ENCODE peak calls at places on chromosomes 11 and 22, in four cellular contexts. One of them, this sample, is unnamed.
A peak's percentile ranks its signal among the peaks of the same experiment; 100 is the strongest.

GRCh38 chr11:27456140-27456801 is 16.3 kb downstream of the LGR4 start:
- DNase-seq in neuronal stem cell: no peak
- DNase-seq in H1: no peak
- DNase-seq in IMR-90: peak; percentile 50
- DNase-seq in this sample: no peak

GRCh38 chr22:37182101-37182948 is 5.7 kb downstream of the C1QTNF6 start:
- DNase-seq in IMR-90: no peak
- DNase-seq in neuronal stem cell: no peak
- DNase-seq in H1: no peak
- DNase-seq in this sample: no peak

GRCh38 chr22:20804650-20805049 is 30.7 kb downstream of the SERPIND1 start:
- DNase-seq in IMR-90: no peak
- DNase-seq in H1: no peak
- DNase-seq in neuronal stem cell: no peak
- DNase-seq in this sample: no peak

GRCh38 chr11:17684550-17684949 is 34.8 kb upstream of the MYOD1 start:
- DNase-seq in IMR-90: no peak
- DNase-seq in neuronal stem cell: no peak
- DNase-seq in H1: no peak
- DNase-seq in this sample: no peak

GRCh38 chr22:42780070-42780540 is 59.4 kb upstream of the A4GALT start:
- DNase-seq in neuronal stem cell: peak; percentile 89
- DNase-seq in IMR-90: peak; percentile 95
- DNase-seq in H1: peak; percentile 39
- DNase-seq in this sample: peak; percentile 94

GRCh38 chr11:67530282-67530592 is 7.0 kb upstream of the CABP2 start:
- DNase-seq in H1: no peak
- DNase-seq in IMR-90: no peak
- DNase-seq in neuronal stem cell: no peak
- DNase-seq in this sample: no peak

GRCh38 chr11:134139873-134140331 is 71.0 kb downstream of the JAM3 start:
- DNase-seq in neuronal stem cell: peak; percentile 38
- DNase-seq in IMR-90: peak; percentile 83
- DNase-seq in H1: peak; percentile 41
- DNase-seq in this sample: peak; percentile 81

GRCh38 chr11:38791346-38791961 is 2193.4 kb upstream of the RAG2 start:
- DNase-seq in H1: peak; percentile 5
- DNase-seq in neuronal stem cell: peak; percentile 56
- DNase-seq in IMR-90: peak; percentile 58
- DNase-seq in this sample: peak; percentile 68

GRCh38 chr11:32069361-32070058 is 21.4 kb upstream of the RCN1 start:
- DNase-seq in neuronal stem cell: no peak
- DNase-seq in H1: no peak
- DNase-seq in IMR-90: no peak
- DNase-seq in this sample: no peak

GRCh38 chr11:117126223-117126965 is 17.7 kb upstream of the PAFAH1B2 start:
- DNase-seq in neuronal stem cell: no peak
- DNase-seq in H1: no peak
- DNase-seq in IMR-90: no peak
- DNase-seq in this sample: no peak

GRCh38 chr11:19931141-19931767 is 218.6 kb downstream of the NAV2 start:
- DNase-seq in neuronal stem cell: no peak
- DNase-seq in H1: no peak
- DNase-seq in IMR-90: no peak
- DNase-seq in this sample: peak; percentile 86

GRCh38 chr22:38840129-38840528 is 3.7 kb downstream of the NPTXR start:
- DNase-seq in IMR-90: no peak
- DNase-seq in H1: no peak
- DNase-seq in neuronal stem cell: no peak
- DNase-seq in this sample: no peak

GRCh38 chr11:118234833-118235232 is 10.0 kb upstream of the JAML start:
- DNase-seq in neuronal stem cell: no peak
- DNase-seq in H1: no peak
- DNase-seq in IMR-90: no peak
- DNase-seq in this sample: no peak

GRCh38 chr11:93720522-93720921 is 20.8 kb downstream of the TAF1D start:
- DNase-seq in neuronal stem cell: no peak
- DNase-seq in H1: no peak
- DNase-seq in IMR-90: no peak
- DNase-seq in this sample: no peak

GRCh38 chr11:124039557-124039956 is 1.6 kb downstream of the OR10G7 start:
- DNase-seq in H1: no peak
- DNase-seq in IMR-90: no peak
- DNase-seq in neuronal stem cell: no peak
- DNase-seq in this sample: no peak
- H2BK15ac ChIP-seq in H1: no peak overlapping the region
- H2BK15ac ChIP-seq in IMR-90: no peak overlapping the region
- H2BK15ac ChIP-seq in neuronal stem cell: no peak overlapping the region
- H2BK15ac ChIP-seq in this sample: no peak overlapping the region

GRCh38 chr11:10930961-10931760 is 73.3 kb upstream of the ZBED5 start:
- DNase-seq in neuronal stem cell: peak; percentile 67
- DNase-seq in IMR-90: peak; percentile 76
- DNase-seq in H1: no peak
- DNase-seq in this sample: peak; percentile 86

GRCh38 chr11:10930224-10930960 is 72.5 kb upstream of the ZBED5 start:
- DNase-seq in H1: no peak
- DNase-seq in IMR-90: peak; percentile 33
- DNase-seq in neuronal stem cell: no peak
- DNase-seq in this sample: peak; percentile 67

GRCh38 chr11:10933455-10934292 is 75.8 kb upstream of the ZBED5 start:
- DNase-seq in IMR-90: peak; percentile 92
- DNase-seq in neuronal stem cell: peak; percentile 88
- DNase-seq in H1: peak; percentile 65
- DNase-seq in this sample: peak; percentile 95

GRCh38 chr11:10932976-10933375 is 75.1 kb upstream of the ZBED5 start:
- DNase-seq in H1: no peak
- DNase-seq in neuronal stem cell: no peak
- DNase-seq in IMR-90: no peak
- DNase-seq in this sample: no peak

GRCh38 chr11:10931761-10932700 is 74.2 kb upstream of the ZBED5 start:
- DNase-seq in IMR-90: no peak
- DNase-seq in H1: no peak
- DNase-seq in neuronal stem cell: peak; percentile 43
- DNase-seq in this sample: no peak
- H4K8ac ChIP-seq in IMR-90: peak overlapping the region; percentile 89
- H4K8ac ChIP-seq in H1: peak overlapping the region; percentile 11
- H4K8ac ChIP-seq in neuronal stem cell: no peak overlapping the region
- H4K8ac ChIP-seq in this sample: peak overlapping the region; percentile 97

GRCh38 chr11:65497141-65498041 is 1.5 kb upstream of the MALAT1 start:
- DNase-seq in IMR-90: peak; percentile 97
- DNase-seq in neuronal stem cell: peak; percentile 99
- DNase-seq in H1: peak; percentile 97
- DNase-seq in this sample: peak; percentile 99

GRCh38 chr11:65499713-65500261 is 942 bp downstream of the MALAT1 start:
- DNase-seq in neuronal stem cell: no peak
- DNase-seq in H1: no peak
- DNase-seq in IMR-90: no peak
- DNase-seq in this sample: no peak

GRCh38 chr11:65498042-65498726 is 661 bp upstream of the MALAT1 start:
- DNase-seq in neuronal stem cell: no peak
- DNase-seq in IMR-90: peak; percentile 68
- DNase-seq in H1: no peak
- DNase-seq in this sample: peak; percentile 82

GRCh38 chr11:65498977-65499712 is at the start of gene MALAT1:
- DNase-seq in IMR-90: peak; percentile 94
- DNase-seq in neuronal stem cell: peak; percentile 95
- DNase-seq in H1: no peak
- DNase-seq in this sample: peak; percentile 97

GRCh38 chr11:65498727-65498976 is 193 bp upstream of the MALAT1 start:
- DNase-seq in neuronal stem cell: no peak
- DNase-seq in IMR-90: no peak
- DNase-seq in H1: no peak
- DNase-seq in this sample: no peak
- H2BK15ac ChIP-seq in neuronal stem cell: no peak overlapping the region
- H2BK15ac ChIP-seq in IMR-90: peak overlapping the region; percentile 71
- H2BK15ac ChIP-seq in H1: no peak overlapping the region
- H2BK15ac ChIP-seq in this sample: no peak overlapping the region

GRCh38 chr11:46242462-46242960 is 35.0 kb upstream of the CREB3L1 start:
- DNase-seq in IMR-90: no peak
- DNase-seq in H1: no peak
- DNase-seq in neuronal stem cell: no peak
- DNase-seq in this sample: no peak
- H4K8ac ChIP-seq in IMR-90: peak overlapping the region; percentile 100
- H4K8ac ChIP-seq in H1: peak overlapping the region; percentile 89
- H4K8ac ChIP-seq in neuronal stem cell: no peak overlapping the region
- H4K8ac ChIP-seq in this sample: peak overlapping the region; percentile 71

DNA sequence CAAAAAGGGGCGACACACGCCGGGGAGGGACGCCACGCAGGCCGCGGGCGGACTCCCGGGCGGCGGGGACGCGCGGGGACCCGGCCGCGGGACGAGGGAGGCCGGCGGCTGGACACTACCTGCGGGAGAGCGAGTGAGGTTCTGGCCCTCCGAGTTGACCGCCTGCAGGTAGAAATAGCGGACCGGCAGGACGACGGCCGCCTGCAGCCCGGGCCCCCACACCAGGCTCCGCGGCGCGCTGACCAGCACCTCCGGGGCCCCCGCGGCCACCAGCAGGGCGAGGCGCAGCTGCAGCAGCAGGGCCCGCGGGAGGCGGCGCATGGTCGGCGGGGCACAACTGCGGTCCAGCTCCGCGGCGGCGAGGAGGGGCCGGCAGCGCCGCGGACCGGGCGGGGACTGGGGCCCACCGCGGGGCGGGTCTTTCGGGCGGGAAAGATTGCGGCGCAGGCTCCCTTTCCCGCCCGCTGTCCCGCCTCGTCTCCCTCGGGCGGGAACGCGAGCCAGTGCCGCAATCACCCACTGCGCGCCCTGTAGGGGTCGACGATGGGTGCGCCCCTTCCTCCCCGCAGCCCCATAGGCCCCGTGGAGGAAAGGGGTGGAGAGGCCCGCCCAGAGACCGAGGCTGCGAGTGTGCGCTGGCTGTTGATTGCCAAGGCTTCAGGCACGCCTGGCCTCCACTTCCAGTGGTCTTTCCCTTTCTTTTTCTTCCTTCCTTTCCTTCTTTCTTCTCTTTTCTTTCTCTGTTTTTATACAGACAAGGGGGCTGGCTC is at the start of gene POGLUT3:
- DNase-seq in H1: peak; percentile 19
- DNase-seq in IMR-90: peak; percentile 49
- DNase-seq in neuronal stem cell: peak; percentile 55
- DNase-seq in this sample: peak; percentile 67
- H2BK15ac ChIP-seq in H1: no peak within 1 kb of the TSS
- H2BK15ac ChIP-seq in IMR-90: peak within 1 kb of the TSS; percentile 62
- H2BK15ac ChIP-seq in neuronal stem cell: peak within 1 kb of the TSS; percentile 88
- H2BK15ac ChIP-seq in this sample: peak within 1 kb of the TSS; percentile 80

DNA sequence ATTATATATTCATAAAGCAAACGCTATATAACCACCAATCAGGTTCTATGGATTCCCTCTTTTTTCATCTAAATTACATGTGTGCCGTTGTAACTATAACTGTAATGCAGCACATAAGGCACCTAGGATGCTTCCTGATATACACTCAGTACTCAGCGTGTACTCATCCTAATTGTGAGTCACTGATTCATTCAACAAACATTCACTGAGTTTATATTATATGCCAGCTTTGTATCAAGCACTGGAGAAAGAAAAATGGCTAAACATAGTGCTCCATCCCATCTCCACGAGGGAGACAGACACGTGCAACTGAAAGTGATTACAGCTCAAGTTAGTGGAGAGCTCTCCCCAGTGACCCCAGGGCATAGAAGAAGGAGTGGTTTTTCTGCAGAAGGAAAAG is 49.9 kb upstream of the SYN3 start:
- DNase-seq in H1: no peak
- DNase-seq in neuronal stem cell: no peak
- DNase-seq in IMR-90: no peak
- DNase-seq in this sample: no peak
- H4K8ac ChIP-seq in H1: no peak overlapping the region
- H4K8ac ChIP-seq in neuronal stem cell: no peak overlapping the region
- H4K8ac ChIP-seq in IMR-90: no peak overlapping the region
- H4K8ac ChIP-seq in this sample: no peak overlapping the region

GRCh38 chr22:17214416-17215043 is 4.7 kb downstream of the ADA2 start:
- DNase-seq in IMR-90: no peak
- DNase-seq in neuronal stem cell: no peak
- DNase-seq in H1: no peak
- DNase-seq in this sample: no peak
- H2BK15ac ChIP-seq in IMR-90: no peak overlapping the region
- H2BK15ac ChIP-seq in neuronal stem cell: peak overlapping the region; percentile 4
- H2BK15ac ChIP-seq in H1: no peak overlapping the region
- H2BK15ac ChIP-seq in this sample: no peak overlapping the region

GRCh38 chr11:63768232-63769043 is at the start of gene ZFTA:
- DNase-seq in neuronal stem cell: peak; percentile 72
- DNase-seq in H1: no peak
- DNase-seq in IMR-90: peak; percentile 37
- DNase-seq in this sample: peak; percentile 63
- H4K8ac ChIP-seq in neuronal stem cell: no peak within 1 kb of the TSS
- H4K8ac ChIP-seq in H1: peak within 1 kb of the TSS; percentile 66
- H4K8ac ChIP-seq in IMR-90: peak within 1 kb of the TSS; percentile 68
- H4K8ac ChIP-seq in this sample: peak within 1 kb of the TSS; percentile 85

GRCh38 chr11:87493516-87493915 is 455.8 kb downstream of the TMEM135 start:
- DNase-seq in H1: peak; percentile 34
- DNase-seq in IMR-90: peak; percentile 55
- DNase-seq in neuronal stem cell: no peak
- DNase-seq in this sample: no peak

DNA sequence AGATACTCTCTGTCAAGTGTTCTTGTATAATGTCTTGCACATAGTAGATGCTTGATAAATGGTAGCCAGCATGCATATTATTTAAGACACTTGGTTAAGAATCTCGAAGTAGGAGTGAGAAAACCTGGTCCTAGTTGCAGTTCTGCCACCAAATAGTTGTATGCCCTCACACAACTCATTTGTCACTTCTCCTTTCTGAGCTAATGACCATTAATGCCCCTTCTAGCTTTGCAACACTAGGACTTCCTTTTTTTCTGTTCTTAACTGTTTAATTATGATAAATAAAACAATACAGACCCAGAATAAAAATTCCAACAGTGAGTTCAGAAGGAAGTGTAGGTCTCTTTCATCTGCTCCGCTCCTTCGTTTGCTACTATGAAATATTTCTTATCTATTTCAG is 453.6 kb downstream of the TMEM135 start:
- DNase-seq in neuronal stem cell: no peak
- DNase-seq in H1: no peak
- DNase-seq in IMR-90: no peak
- DNase-seq in this sample: no peak
- H2BK15ac ChIP-seq in neuronal stem cell: no peak overlapping the region
- H2BK15ac ChIP-seq in H1: no peak overlapping the region
- H2BK15ac ChIP-seq in IMR-90: no peak overlapping the region
- H2BK15ac ChIP-seq in this sample: no peak overlapping the region